ENCODE peak calls at places on chromosomes 6 and 20, in four cellular contexts. One of them, this sample, is unnamed.

GRCh38 chr6:21121737-21122136 is 471.8 kb upstream of the SOX4 start:
- DNase-seq in HEK293T: no peak
- DNase-seq in activated naive CD4-positive, alpha-beta T cell: no peak
- DNase-seq in left cardiac atrium: no peak
- DNase-seq in this sample: no peak

GRCh38 chr20:36060676-36061075 is 92.3 kb downstream of the CNBD2 start:
- DNase-seq in HEK293T: no peak
- DNase-seq in activated naive CD4-positive, alpha-beta T cell: no peak
- DNase-seq in left cardiac atrium: no peak
- DNase-seq in this sample: no peak

GRCh38 chr6:33028220-33028849 is 18.9 kb upstream of the HLA-DOA start:
- DNase-seq in HEK293T: no peak
- DNase-seq in activated naive CD4-positive, alpha-beta T cell: no peak
- DNase-seq in left cardiac atrium: no peak
- DNase-seq in this sample: no peak

GRCh38 chr20:12798286-12798685 is 210.5 kb upstream of the SPTLC3 start:
- DNase-seq in HEK293T: no peak
- DNase-seq in activated naive CD4-positive, alpha-beta T cell: no peak
- DNase-seq in left cardiac atrium: no peak
- DNase-seq in this sample: peak

GRCh38 chr6:22041797-22042489 is 254.9 kb downstream of the PRL start:
- DNase-seq in HEK293T: no peak
- DNase-seq in activated naive CD4-positive, alpha-beta T cell: no peak
- DNase-seq in left cardiac atrium: no peak
- DNase-seq in this sample: no peak

GRCh38 chr6:45378324-45378926 is 691 bp upstream of the SUPT3H start:
- DNase-seq in HEK293T: no peak
- DNase-seq in activated naive CD4-positive, alpha-beta T cell: no peak
- DNase-seq in left cardiac atrium: peak
- DNase-seq in this sample: no peak

GRCh38 chr6:18141805-18142590 is 12.9 kb downstream of the TPMT start:
- DNase-seq in HEK293T: no peak
- DNase-seq in activated naive CD4-positive, alpha-beta T cell: no peak
- DNase-seq in left cardiac atrium: no peak
- DNase-seq in this sample: no peak

GRCh38 chr6:33622456-33623431 is 1.6 kb downstream of the ITPR3 start:
- DNase-seq in HEK293T: no peak
- DNase-seq in activated naive CD4-positive, alpha-beta T cell: no peak
- DNase-seq in left cardiac atrium: no peak
- DNase-seq in this sample: no peak

GRCh38 chr20:49811825-49812462 is 684 bp upstream of the SLC9A8 start:
- DNase-seq in HEK293T: no peak
- DNase-seq in activated naive CD4-positive, alpha-beta T cell: no peak
- DNase-seq in left cardiac atrium: no peak
- DNase-seq in this sample: no peak

GRCh38 chr20:4482378-4482777 is 239.3 kb upstream of the PRND start:
- DNase-seq in HEK293T: no peak
- DNase-seq in activated naive CD4-positive, alpha-beta T cell: no peak
- DNase-seq in left cardiac atrium: no peak
- DNase-seq in this sample: no peak

GRCh38 chr6:134295953-134296553 is 21.9 kb downstream of the SGK1 start:
- DNase-seq in HEK293T: no peak
- DNase-seq in activated naive CD4-positive, alpha-beta T cell: no peak
- DNase-seq in left cardiac atrium: no peak
- DNase-seq in this sample: no peak

GRCh38 chr20:63303095-63303666 is 10.2 kb downstream of the COL20A1 start:
- DNase-seq in HEK293T: no peak
- DNase-seq in activated naive CD4-positive, alpha-beta T cell: no peak
- DNase-seq in left cardiac atrium: no peak
- DNase-seq in this sample: no peak

GRCh38 chr20:1005452-1006027 is 3.4 kb upstream of the RSPO4 start:
- DNase-seq in HEK293T: peak
- DNase-seq in activated naive CD4-positive, alpha-beta T cell: no peak
- DNase-seq in left cardiac atrium: no peak
- DNase-seq in this sample: peak

GRCh38 chr20:44761423-44761822 is 15.8 kb downstream of the KCNK15 start:
- DNase-seq in HEK293T: no peak
- DNase-seq in activated naive CD4-positive, alpha-beta T cell: no peak
- DNase-seq in left cardiac atrium: no peak
- DNase-seq in this sample: no peak

GRCh38 chr6:89582669-89583325 is 55.8 kb downstream of the LYRM2 start:
- DNase-seq in HEK293T: no peak
- DNase-seq in activated naive CD4-positive, alpha-beta T cell: no peak
- DNase-seq in left cardiac atrium: no peak
- DNase-seq in this sample: no peak

GRCh38 chr20:53897884-53898557 is 172.4 kb downstream of the BCAS1 start:
- DNase-seq in HEK293T: no peak
- DNase-seq in activated naive CD4-positive, alpha-beta T cell: no peak
- DNase-seq in left cardiac atrium: no peak
- DNase-seq in this sample: no peak